ENCODE peak calls at places on chromosomes 7 and 10, in seven cellular contexts. One of them, this sample, is unnamed.

GRCh38 chr7:136869991-136870798 is 1.7 kb downstream of the CHRM2 start:
- DNase-seq in Panc1: no peak
- DNase-seq in Calu3: no peak
- DNase-seq in AG04449: no peak
- DNase-seq in D721Med: no peak
- DNase-seq in endothelial cell of umbilical vein: peak; percentile 12
- DNase-seq in right atrium auricular region: no peak
- DNase-seq in this sample: peak; percentile 57

GRCh38 chr7:140669352-140669751 is 3.4 kb upstream of the ADCK2 start:
- DNase-seq in Panc1: no peak
- DNase-seq in Calu3: no peak
- DNase-seq in AG04449: no peak
- DNase-seq in D721Med: no peak
- DNase-seq in endothelial cell of umbilical vein: no peak
- DNase-seq in right atrium auricular region: no peak
- DNase-seq in this sample: no peak

GRCh38 chr10:96089116-96089515 is 41.0 kb upstream of the ZNF518A start:
- DNase-seq in Panc1: no peak
- DNase-seq in Calu3: no peak
- DNase-seq in AG04449: no peak
- DNase-seq in D721Med: no peak
- DNase-seq in endothelial cell of umbilical vein: no peak
- DNase-seq in right atrium auricular region: no peak
- DNase-seq in this sample: no peak

GRCh38 chr7:84629640-84630318 is 435.2 kb upstream of the SEMA3A start:
- DNase-seq in Panc1: no peak
- DNase-seq in Calu3: no peak
- DNase-seq in AG04449: no peak
- DNase-seq in D721Med: no peak
- DNase-seq in endothelial cell of umbilical vein: no peak
- DNase-seq in right atrium auricular region: no peak
- DNase-seq in this sample: no peak

GRCh38 chr10:100829933-100830727 is 82.6 kb upstream of the SLF2 start:
- DNase-seq in Panc1: no peak
- DNase-seq in Calu3: no peak
- DNase-seq in AG04449: no peak
- DNase-seq in D721Med: no peak
- DNase-seq in endothelial cell of umbilical vein: no peak
- DNase-seq in right atrium auricular region: no peak
- DNase-seq in this sample: no peak

GRCh38 chr7:159094919-159095915 is 49.5 kb downstream of the VIPR2 start:
- DNase-seq in Panc1: no peak
- DNase-seq in Calu3: no peak
- DNase-seq in AG04449: no peak
- DNase-seq in D721Med: no peak
- DNase-seq in endothelial cell of umbilical vein: no peak
- DNase-seq in right atrium auricular region: peak; percentile 43
- DNase-seq in this sample: peak; percentile 27

GRCh38 chr10:77602913-77603528 is 34.6 kb downstream of the KCNMA1 start:
- DNase-seq in Panc1: no peak
- DNase-seq in Calu3: no peak
- DNase-seq in AG04449: no peak
- DNase-seq in D721Med: no peak
- DNase-seq in endothelial cell of umbilical vein: no peak
- DNase-seq in right atrium auricular region: no peak
- DNase-seq in this sample: no peak

GRCh38 chr7:104142147-104142546 is 65.7 kb downstream of the ORC5 start:
- DNase-seq in Panc1: no peak
- DNase-seq in Calu3: no peak
- DNase-seq in AG04449: no peak
- DNase-seq in D721Med: no peak
- DNase-seq in endothelial cell of umbilical vein: peak; percentile 85
- DNase-seq in right atrium auricular region: no peak
- DNase-seq in this sample: no peak

GRCh38 chr7:27051451-27051850 is 44.3 kb downstream of the HOXA1 start:
- DNase-seq in Panc1: no peak
- DNase-seq in Calu3: no peak
- DNase-seq in AG04449: no peak
- DNase-seq in D721Med: no peak
- DNase-seq in endothelial cell of umbilical vein: no peak
- DNase-seq in right atrium auricular region: no peak
- DNase-seq in this sample: no peak

GRCh38 chr7:3346082-3346481 is 45.0 kb downstream of the SDK1 start:
- DNase-seq in Panc1: no peak
- DNase-seq in Calu3: no peak
- DNase-seq in AG04449: no peak
- DNase-seq in D721Med: no peak
- DNase-seq in endothelial cell of umbilical vein: no peak
- DNase-seq in right atrium auricular region: no peak
- DNase-seq in this sample: no peak

GRCh38 chr7:129779602-129780256 is 168.2 kb downstream of the NRF1 start:
- DNase-seq in Panc1: no peak
- DNase-seq in Calu3: peak; percentile 88
- DNase-seq in AG04449: no peak
- DNase-seq in D721Med: no peak
- DNase-seq in endothelial cell of umbilical vein: no peak
- DNase-seq in right atrium auricular region: no peak
- DNase-seq in this sample: no peak

GRCh38 chr7:155062431-155062830 is 7.7 kb upstream of the HTR5A start:
- DNase-seq in Panc1: no peak
- DNase-seq in Calu3: no peak
- DNase-seq in AG04449: no peak
- DNase-seq in D721Med: no peak
- DNase-seq in endothelial cell of umbilical vein: no peak
- DNase-seq in right atrium auricular region: no peak
- DNase-seq in this sample: no peak

GRCh38 chr7:77765906-77766800 is 32.1 kb downstream of the TMEM60 start:
- DNase-seq in Panc1: no peak
- DNase-seq in Calu3: no peak
- DNase-seq in AG04449: no peak
- DNase-seq in D721Med: no peak
- DNase-seq in endothelial cell of umbilical vein: no peak
- DNase-seq in right atrium auricular region: no peak
- DNase-seq in this sample: no peak

GRCh38 chr7:2554654-2555053 is 670 bp downstream of the BRAT1 start:
- DNase-seq in Panc1: no peak
- DNase-seq in Calu3: no peak
- DNase-seq in AG04449: no peak
- DNase-seq in D721Med: no peak
- DNase-seq in endothelial cell of umbilical vein: peak; percentile 6
- DNase-seq in right atrium auricular region: no peak
- DNase-seq in this sample: no peak

GRCh38 chr10:34397324-34397723 is 417.8 kb downstream of the PARD3 start:
- DNase-seq in Panc1: no peak
- DNase-seq in Calu3: no peak
- DNase-seq in AG04449: peak; percentile 26
- DNase-seq in D721Med: no peak
- DNase-seq in endothelial cell of umbilical vein: no peak
- DNase-seq in right atrium auricular region: no peak
- DNase-seq in this sample: no peak

GRCh38 chr7:460374-461117 is 59.1 kb downstream of the PDGFA start:
- DNase-seq in Panc1: no peak
- DNase-seq in Calu3: no peak
- DNase-seq in AG04449: no peak
- DNase-seq in D721Med: no peak
- DNase-seq in endothelial cell of umbilical vein: peak; percentile 53
- DNase-seq in right atrium auricular region: no peak
- DNase-seq in this sample: no peak

GRCh38 chr7:38291117-38291647 is 17.7 kb upstream of the TARP start:
- DNase-seq in Panc1: no peak
- DNase-seq in Calu3: no peak
- DNase-seq in AG04449: no peak
- DNase-seq in D721Med: no peak
- DNase-seq in endothelial cell of umbilical vein: no peak
- DNase-seq in right atrium auricular region: no peak
- DNase-seq in this sample: no peak
- TF ChIP-seq CTCF in Panc1: no peak
- TF ChIP-seq CTCF in Calu3: no peak
- TF ChIP-seq CTCF in AG04449: no peak
- TF ChIP-seq CTCF in D721Med: no peak
- TF ChIP-seq CTCF in endothelial cell of umbilical vein: no peak
- TF ChIP-seq CTCF in right atrium auricular region: no peak
- TF ChIP-seq CTCF in this sample: no peak

GRCh38 chr7:111732923-111733322 is 170.6 kb upstream of the IMMP2L start:
- DNase-seq in Panc1: no peak
- DNase-seq in Calu3: no peak
- DNase-seq in AG04449: no peak
- DNase-seq in D721Med: no peak
- DNase-seq in endothelial cell of umbilical vein: no peak
- DNase-seq in right atrium auricular region: no peak
- DNase-seq in this sample: no peak

GRCh38 chr7:111727905-111728634 is 165.8 kb upstream of the IMMP2L start:
- DNase-seq in Panc1: no peak
- DNase-seq in Calu3: no peak
- DNase-seq in AG04449: no peak
- DNase-seq in D721Med: no peak
- DNase-seq in endothelial cell of umbilical vein: no peak
- DNase-seq in right atrium auricular region: no peak
- DNase-seq in this sample: no peak

GRCh38 chr7:111730476-111731300 is 168.4 kb upstream of the IMMP2L start:
- DNase-seq in Panc1: no peak
- DNase-seq in Calu3: peak; percentile 23
- DNase-seq in AG04449: no peak
- DNase-seq in D721Med: no peak
- DNase-seq in endothelial cell of umbilical vein: peak; percentile 18
- DNase-seq in right atrium auricular region: no peak
- DNase-seq in this sample: no peak

GRCh38 chr7:111728635-111728995 is 166.3 kb upstream of the IMMP2L start:
- DNase-seq in Panc1: no peak
- DNase-seq in Calu3: no peak
- DNase-seq in AG04449: no peak
- DNase-seq in D721Med: no peak
- DNase-seq in endothelial cell of umbilical vein: no peak
- DNase-seq in right atrium auricular region: no peak
- DNase-seq in this sample: no peak

GRCh38 chr7:111729483-111729882 is 167.2 kb upstream of the IMMP2L start:
- DNase-seq in Panc1: no peak
- DNase-seq in Calu3: no peak
- DNase-seq in AG04449: no peak
- DNase-seq in D721Med: no peak
- DNase-seq in endothelial cell of umbilical vein: no peak
- DNase-seq in right atrium auricular region: no peak
- DNase-seq in this sample: no peak
- TF ChIP-seq CTCF in Panc1: no peak
- TF ChIP-seq CTCF in Calu3: no peak
- TF ChIP-seq CTCF in AG04449: no peak
- TF ChIP-seq CTCF in D721Med: no peak
- TF ChIP-seq CTCF in endothelial cell of umbilical vein: no peak
- TF ChIP-seq CTCF in right atrium auricular region: no peak
- TF ChIP-seq CTCF in this sample: no peak

GRCh38 chr7:106094780-106095179 is 17.3 kb downstream of the SYPL1 start:
- DNase-seq in Panc1: no peak
- DNase-seq in Calu3: no peak
- DNase-seq in AG04449: no peak
- DNase-seq in D721Med: no peak
- DNase-seq in endothelial cell of umbilical vein: no peak
- DNase-seq in right atrium auricular region: no peak
- DNase-seq in this sample: no peak
- TF ChIP-seq CTCF in Panc1: peak; percentile 15
- TF ChIP-seq CTCF in Calu3: no peak
- TF ChIP-seq CTCF in AG04449: no peak
- TF ChIP-seq CTCF in D721Med: no peak
- TF ChIP-seq CTCF in endothelial cell of umbilical vein: no peak
- TF ChIP-seq CTCF in right atrium auricular region: no peak
- TF ChIP-seq CTCF in this sample: no peak

GRCh38 chr7:79282051-79282694 is 171.3 kb downstream of the MAGI2 start:
- DNase-seq in Panc1: peak; percentile 73
- DNase-seq in Calu3: peak; percentile 31
- DNase-seq in AG04449: peak; percentile 29
- DNase-seq in D721Med: no peak
- DNase-seq in endothelial cell of umbilical vein: peak; percentile 68
- DNase-seq in right atrium auricular region: no peak
- DNase-seq in this sample: no peak
- TF ChIP-seq CTCF in Panc1: peak; percentile 75
- TF ChIP-seq CTCF in Calu3: peak; percentile 15
- TF ChIP-seq CTCF in AG04449: peak; percentile 56
- TF ChIP-seq CTCF in D721Med: peak; percentile 44
- TF ChIP-seq CTCF in endothelial cell of umbilical vein: peak; percentile 26
- TF ChIP-seq CTCF in right atrium auricular region: no peak
- TF ChIP-seq CTCF in this sample: peak; percentile 66

GRCh38 chr7:150450491-150450992 is at the start of gene GIMAP8:
- DNase-seq in Panc1: no peak
- DNase-seq in Calu3: no peak
- DNase-seq in AG04449: no peak
- DNase-seq in D721Med: no peak
- DNase-seq in endothelial cell of umbilical vein: peak; percentile 81
- DNase-seq in right atrium auricular region: peak; percentile 74
- DNase-seq in this sample: no peak

GRCh38 chr7:150453186-150453585 is 2.8 kb downstream of the GIMAP8 start:
- DNase-seq in Panc1: no peak
- DNase-seq in Calu3: no peak
- DNase-seq in AG04449: no peak
- DNase-seq in D721Med: no peak
- DNase-seq in endothelial cell of umbilical vein: no peak
- DNase-seq in right atrium auricular region: no peak
- DNase-seq in this sample: no peak

GRCh38 chr7:150451833-150452431 is 1.5 kb downstream of the GIMAP8 start:
- DNase-seq in Panc1: no peak
- DNase-seq in Calu3: no peak
- DNase-seq in AG04449: no peak
- DNase-seq in D721Med: no peak
- DNase-seq in endothelial cell of umbilical vein: peak; percentile 72
- DNase-seq in right atrium auricular region: no peak
- DNase-seq in this sample: no peak

GRCh38 chr7:150449206-150449956 is 1.0 kb upstream of the GIMAP8 start:
- DNase-seq in Panc1: no peak
- DNase-seq in Calu3: no peak
- DNase-seq in AG04449: no peak
- DNase-seq in D721Med: no peak
- DNase-seq in endothelial cell of umbilical vein: peak; percentile 14
- DNase-seq in right atrium auricular region: no peak
- DNase-seq in this sample: no peak

DNA sequence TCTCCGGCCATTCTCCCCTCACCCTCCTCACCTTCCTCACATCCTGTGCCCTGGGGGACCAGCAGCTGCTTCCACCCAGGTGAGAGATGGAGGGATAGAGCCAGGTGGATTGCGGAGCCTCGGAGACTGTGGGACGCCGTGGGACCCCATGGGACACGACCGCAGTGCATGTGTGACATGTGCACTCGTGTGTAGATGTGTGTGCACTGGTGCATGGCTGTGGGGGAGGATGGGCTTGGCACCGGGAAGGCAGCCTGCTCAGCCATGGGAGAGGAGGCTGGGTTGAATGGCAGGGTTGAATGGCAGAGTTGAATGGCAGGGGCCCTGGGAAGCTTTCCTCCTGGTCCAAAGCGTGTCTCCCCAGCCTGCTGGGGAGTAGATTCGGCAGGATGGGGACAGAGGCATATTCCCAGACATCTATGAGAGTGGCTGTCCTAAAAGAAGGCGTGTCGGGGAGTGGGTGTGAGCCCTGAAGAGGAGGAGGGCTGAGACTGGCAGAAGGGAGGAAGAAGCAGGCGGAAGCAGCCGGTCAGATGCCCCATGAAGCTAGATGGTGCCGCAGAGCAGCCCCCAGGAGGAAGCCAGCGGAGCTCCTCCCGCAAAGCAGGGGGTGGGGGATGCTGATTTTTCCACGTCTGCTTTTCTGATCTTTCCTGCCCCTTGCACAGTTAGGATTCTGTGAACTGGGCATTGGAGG is 815 bp downstream of the GIMAP8 start:
- DNase-seq in Panc1: no peak
- DNase-seq in Calu3: no peak
- DNase-seq in AG04449: no peak
- DNase-seq in D721Med: no peak
- DNase-seq in endothelial cell of umbilical vein: peak; percentile 74
- DNase-seq in right atrium auricular region: no peak
- DNase-seq in this sample: no peak
- TF ChIP-seq CTCF in Panc1: no peak
- TF ChIP-seq CTCF in Calu3: no peak
- TF ChIP-seq CTCF in AG04449: no peak
- TF ChIP-seq CTCF in D721Med: no peak
- TF ChIP-seq CTCF in endothelial cell of umbilical vein: no peak
- TF ChIP-seq CTCF in right atrium auricular region: no peak
- TF ChIP-seq CTCF in this sample: no peak